ENCODE peak calls at places on chromosome 14, in nine cellular contexts. A, P, R, D, C, U, L, E and T are unnamed samples.

GRCh38 chr14:56150645-56151345 is 32.6 kb downstream of the PELI2 start:
- DNase-seq in A (peak), P (no peak), R (no peak), D (no peak), C (peak), U (no peak), L (no peak), E (no peak), T (no peak)

GRCh38 chr14:91339606-91340369 is 77.8 kb downstream of the CCDC88C start:
- DNase-seq in A (no peak), P (peak), R (no peak), D (no peak), C (no peak), U (no peak), L (no peak), E (no peak), T (no peak)

GRCh38 chr14:50544911-50545310 is 12.5 kb upstream of the MAP4K5 start:
- DNase-seq in A (no peak), P (no peak), R (no peak), D (peak), C (no peak), U (no peak), L (no peak), E (no peak), T (no peak)

GRCh38 chr14:95463173-95463901 is 53.1 kb downstream of the SYNE3 start:
- DNase-seq in A (no peak), P (peak), R (peak), D (no peak), C (peak), U (no peak), L (no peak), E (no peak), T (no peak)

GRCh38 chr14:81068384-81068783 is 113.0 kb downstream of the TSHR start:
- DNase-seq in A (no peak), P (no peak), R (no peak), D (no peak), C (no peak), U (no peak), L (no peak), E (no peak), T (no peak)

GRCh38 chr14:75339059-75339458 is 60.4 kb downstream of the FOS start:
- DNase-seq in A (no peak), P (no peak), R (no peak), D (no peak), C (no peak), U (no peak), L (no peak), E (no peak), T (no peak)

GRCh38 chr14:100246809-100247428 is 8.0 kb downstream of the YY1 start:
- DNase-seq in A (peak), P (peak), R (peak), D (no peak), C (peak), U (no peak), L (no peak), E (peak), T (no peak)

GRCh38 chr14:85762523-85762922 is 232.6 kb downstream of the FLRT2 start:
- DNase-seq in A (no peak), P (no peak), R (no peak), D (no peak), C (no peak), U (no peak), L (no peak), E (no peak), T (no peak)

GRCh38 chr14:103391048-103391447 is 5.8 kb downstream of the MARK3 start:
- DNase-seq in A (peak), P (peak), R (peak), D (no peak), C (peak), U (no peak), L (peak), E (peak), T (no peak)

GRCh38 chr14:61470261-61470953 is 149.0 kb downstream of the PRKCH start:
- DNase-seq in A (peak), P (peak), R (no peak), D (peak), C (no peak), U (no peak), L (peak), E (peak), T (no peak)

GRCh38 chr14:76965232-76965631 is 63.3 kb downstream of the IRF2BPL start:
- DNase-seq in A (no peak), P (no peak), R (no peak), D (no peak), C (no peak), U (no peak), L (no peak), E (no peak), T (no peak)

GRCh38 chr14:72610831-72611200 is 283.1 kb downstream of the DPF3 start:
- DNase-seq in A (no peak), P (peak), R (no peak), D (no peak), C (no peak), U (no peak), L (no peak), E (no peak), T (no peak)

GRCh38 chr14:104586832-104587620 is 7.5 kb downstream of the C14orf180 start:
- DNase-seq in A (no peak), P (no peak), R (no peak), D (no peak), C (no peak), U (no peak), L (no peak), E (peak), T (no peak)

GRCh38 chr14:67241416-67242362 is at the start of gene PALS1:
- DNase-seq in A (peak), P (peak), R (peak), D (peak), C (peak), U (no peak), L (peak), E (no peak), T (peak)

GRCh38 chr14:105086833-105087307 is 21.6 kb upstream of the GPR132 start:
- DNase-seq in A (peak), P (peak), R (peak), D (peak), C (peak), U (peak), L (no peak), E (peak), T (no peak)

GRCh38 chr14:78593949-78594348 is 423.8 kb downstream of the NRXN3 start:
- DNase-seq in A (no peak), P (no peak), R (no peak), D (no peak), C (no peak), U (no peak), L (no peak), E (no peak), T (no peak)

GRCh38 chr14:100103261-100104005 is 38.2 kb downstream of the EVL start:
- DNase-seq in A (no peak), P (no peak), R (no peak), D (peak), C (no peak), U (no peak), L (no peak), E (no peak), T (no peak)

GRCh38 chr14:35898217-35898775 is 72.2 kb downstream of the BRMS1L start:
- DNase-seq in A (no peak), P (no peak), R (no peak), D (no peak), C (no peak), U (no peak), L (no peak), E (no peak), T (no peak)

GRCh38 chr14:94601961-94602391 is 10.2 kb upstream of the SERPINA3 start:
- DNase-seq in A (peak), P (peak), R (no peak), D (peak), C (no peak), U (no peak), L (peak), E (no peak), T (no peak)

GRCh38 chr14:47917344-47917954 is 242.0 kb upstream of the MDGA2 start:
- DNase-seq in A (peak), P (no peak), R (peak), D (no peak), C (peak), U (no peak), L (no peak), E (peak), T (no peak)
- TF ChIP-seq CTCF in A (peak), P (peak), R (peak), D (no peak), C (no peak), U (no peak), L (peak), E (peak), T (peak)

DNA sequence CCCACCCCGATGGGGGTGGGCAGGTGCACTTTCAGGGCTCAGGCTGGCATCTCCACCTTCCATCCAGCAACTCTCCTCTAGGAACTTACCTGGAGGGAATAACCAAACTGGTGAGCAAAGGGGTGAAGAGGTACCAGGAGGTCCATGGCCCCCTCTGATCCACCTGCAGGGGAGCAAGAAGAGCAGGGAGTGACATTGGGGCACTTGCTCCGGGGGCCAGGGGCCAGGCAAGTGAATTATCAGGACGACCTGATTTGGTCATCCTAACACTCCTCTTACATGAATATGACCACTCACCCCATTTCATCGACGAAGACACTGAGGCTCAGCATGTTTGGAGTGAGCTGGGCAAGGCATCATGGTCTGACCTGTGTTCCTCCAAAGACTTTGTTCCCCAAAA is 6.0 kb downstream of the DIO3 start:
- DNase-seq in A (no peak), P (peak), R (no peak), D (no peak), C (no peak), U (no peak), L (no peak), E (no peak), T (no peak)
- H3K4me3 ChIP-seq in A (no peak), P (no peak), R (no peak), D (no peak), C (no peak), U (no peak), L (no peak), E (no peak), T (no peak)

GRCh38 chr14:58362798-58363412 is 32.8 kb upstream of the TOMM20L start:
- DNase-seq in A (peak), P (peak), R (peak), D (no peak), C (no peak), U (no peak), L (no peak), E (no peak), T (no peak)
- TF ChIP-seq CTCF in A (peak), P (peak), R (peak), D (no peak), C (no peak), U (no peak), L (peak), E (peak), T (peak)

DNA sequence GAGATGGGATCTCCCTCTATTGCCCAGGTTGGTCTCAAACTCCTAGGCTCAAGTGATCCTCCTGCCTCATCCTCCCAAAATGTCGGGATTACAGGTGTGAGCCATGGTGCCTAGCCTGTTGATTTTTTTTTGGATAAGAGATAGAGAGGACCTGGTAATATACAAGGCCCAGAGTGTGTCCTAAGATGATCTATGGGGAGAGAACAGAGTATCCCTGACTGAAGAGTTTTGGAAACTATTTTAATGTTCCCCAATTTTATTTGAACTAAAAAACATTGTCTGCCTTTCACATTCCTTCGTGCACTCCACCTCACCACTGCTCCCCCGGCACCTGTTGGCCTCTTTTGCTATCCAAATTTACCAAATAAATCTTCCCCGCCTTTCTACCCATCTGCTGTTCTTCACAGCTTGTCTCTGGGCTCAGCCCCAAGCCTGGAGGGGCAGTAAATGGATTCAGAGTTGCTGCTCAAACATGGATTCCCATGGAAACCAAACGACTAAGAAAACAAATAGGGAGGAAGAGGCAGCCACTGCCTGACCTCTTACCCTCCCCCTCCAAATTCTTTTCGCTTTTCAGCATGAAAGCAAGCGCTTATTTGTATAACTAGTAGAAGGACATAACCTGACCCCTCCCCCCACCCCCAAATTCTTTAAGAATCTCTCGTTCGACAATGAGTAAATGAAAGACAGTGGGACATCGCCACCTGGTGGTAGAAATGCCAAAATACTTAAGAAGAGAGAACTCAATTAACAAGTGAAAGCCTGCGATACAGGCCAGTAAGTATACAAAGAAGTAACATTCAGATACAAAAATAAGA is 22.6 kb downstream of the OR10G3 start:
- DNase-seq in A (peak), P (no peak), R (peak), D (peak), C (peak), U (peak), L (peak), E (peak), T (peak)
- H3K4me3 ChIP-seq in A (peak), P (peak), R (peak), D (peak), C (peak), U (peak), L (peak), E (peak), T (no peak)

DNA sequence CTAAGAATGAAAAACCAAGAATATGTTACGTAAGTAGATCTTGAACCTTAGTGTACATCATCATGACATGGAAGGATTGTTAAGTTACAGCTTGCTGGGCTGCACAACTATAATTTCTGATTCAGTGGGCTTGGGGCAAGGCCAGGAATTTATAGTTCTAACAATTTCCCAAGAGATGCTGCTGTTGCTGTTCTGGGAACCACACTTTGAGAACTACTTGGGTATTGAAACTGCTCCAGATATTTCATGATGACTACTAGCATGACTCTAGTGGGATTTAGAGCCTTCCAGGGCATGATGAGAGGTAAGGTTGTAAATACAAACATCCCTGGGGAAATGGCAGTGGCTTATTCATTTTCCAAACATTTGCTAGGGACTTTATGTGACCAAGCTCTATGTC is 904.8 kb upstream of the SEL1L start:
- DNase-seq in A (no peak), P (no peak), R (no peak), D (no peak), C (no peak), U (no peak), L (no peak), E (no peak), T (no peak)
- TF ChIP-seq CTCF in A (no peak), P (no peak), R (no peak), D (no peak), C (no peak), U (no peak), L (no peak), E (no peak), T (no peak)

DNA sequence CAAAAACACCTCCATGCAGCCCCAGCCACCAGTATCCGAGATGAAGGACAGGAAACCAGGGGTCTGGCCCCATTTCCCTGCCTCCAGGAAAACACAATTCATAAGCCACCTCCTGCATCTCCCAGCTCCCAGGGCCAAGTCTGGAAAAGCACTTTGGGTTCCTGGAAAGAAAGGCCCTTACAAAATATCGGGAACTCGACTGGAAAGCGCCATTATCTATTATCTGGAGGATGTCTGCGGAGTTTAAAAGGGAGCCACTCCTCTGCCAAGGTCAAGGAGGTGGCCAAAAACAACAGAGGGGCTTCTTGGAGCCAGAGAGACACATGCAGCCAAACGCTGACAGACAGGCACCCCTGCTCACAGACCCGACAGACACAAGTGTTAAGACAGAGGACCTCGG is 9.8 kb downstream of the ACTN1 start:
- DNase-seq in A (no peak), P (no peak), R (no peak), D (no peak), C (no peak), U (no peak), L (no peak), E (no peak), T (no peak)
- H3K4me3 ChIP-seq in A (no peak), P (no peak), R (no peak), D (no peak), C (no peak), U (no peak), L (peak), E (no peak), T (no peak)

DNA sequence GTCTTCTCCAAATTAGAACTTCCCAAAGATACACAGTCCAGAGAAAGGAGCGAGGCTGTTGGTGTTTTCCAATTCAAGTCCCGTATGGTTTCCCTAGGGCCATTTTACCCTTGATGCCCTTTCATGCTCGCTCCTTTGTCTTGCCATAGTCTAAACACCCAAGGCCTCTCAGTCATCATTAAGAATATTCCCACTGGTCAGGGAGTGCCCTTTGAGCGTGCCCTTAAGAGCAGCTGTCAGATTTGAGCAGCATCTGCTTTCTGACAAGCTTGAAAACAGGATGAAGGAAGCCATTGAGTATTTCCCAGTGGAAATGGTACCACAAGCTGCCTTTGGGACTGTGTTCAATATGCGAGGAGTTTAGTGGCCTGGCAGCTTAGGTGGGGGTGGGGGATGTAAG is 10.4 kb upstream of the GALNT16 start:
- DNase-seq in A (no peak), P (no peak), R (no peak), D (no peak), C (no peak), U (no peak), L (no peak), E (no peak), T (no peak)
- TF ChIP-seq CTCF in A (no peak), P (no peak), R (no peak), D (no peak), C (no peak), U (no peak), L (no peak), E (no peak), T (no peak)

DNA sequence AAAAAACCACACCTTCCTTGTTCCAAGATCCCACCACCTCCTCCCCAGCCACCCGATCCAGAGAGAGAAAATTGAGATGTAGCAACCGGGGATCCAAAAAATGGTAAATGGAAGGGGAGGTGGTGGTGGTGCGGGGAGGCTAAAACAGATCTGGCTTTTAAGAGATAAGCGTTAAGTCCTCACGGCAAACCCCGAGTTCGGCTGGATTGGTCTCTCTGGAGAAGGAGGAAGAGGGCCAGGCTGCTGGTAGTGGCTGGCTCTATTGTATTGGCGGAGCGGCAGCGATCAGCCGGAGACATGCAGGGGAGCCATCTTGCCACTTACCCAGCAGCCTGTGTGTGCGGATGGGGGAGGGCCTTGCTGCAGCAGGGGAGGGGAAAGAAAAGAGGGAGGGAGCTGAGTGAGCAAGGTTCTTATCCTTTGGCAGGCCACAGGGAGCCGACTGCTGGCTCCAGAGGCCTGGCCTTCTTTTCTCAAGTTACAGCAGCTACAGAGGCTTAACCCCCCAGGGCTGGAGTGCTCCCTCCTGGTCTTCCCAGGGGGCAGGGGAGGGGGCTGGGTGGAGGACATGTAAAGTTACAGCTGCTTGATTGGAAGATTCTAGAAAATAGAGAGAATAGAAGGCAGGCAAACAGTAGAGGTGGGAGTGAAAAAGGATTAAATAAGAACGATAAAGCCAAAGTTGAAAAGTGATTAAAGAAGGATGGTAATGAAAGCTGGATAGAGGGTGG is 14.1 kb upstream of the CDH24 start:
- DNase-seq in A (peak), P (peak), R (peak), D (peak), C (peak), U (peak), L (peak), E (peak), T (peak)
- H3K4me3 ChIP-seq in A (peak), P (peak), R (peak), D (peak), C (peak), U (peak), L (peak), E (peak), T (peak)

GRCh38 chr14:21840765-21841164 is 167.1 kb upstream of the OR4E1 start:
- DNase-seq in A (peak), P (no peak), R (peak), D (no peak), C (no peak), U (no peak), L (no peak), E (no peak), T (no peak)
- TF ChIP-seq CTCF in A (no peak), P (no peak), R (peak), D (no peak), C (no peak), U (no peak), L (no peak), E (no peak), T (peak)